ENCODE peak calls at places on chromosomes 6 and 20, in eight cellular contexts. One of them, this sample, is unnamed.

GRCh38 chr6:14502551-14502950 is 385.0 kb downstream of the CD83 start:
- DNase-seq in upper lobe of right lung: no peak
- DNase-seq in CD8-positive, alpha-beta T cell: no peak
- DNase-seq in hepatocyte: no peak
- DNase-seq in activated B cell treated with CpG ODN at 0.5 μM for 24 hours: no peak
- DNase-seq in cardiac muscle cell: peak
- DNase-seq in BJ: no peak
- DNase-seq in choroid plexus epithelial cell: peak
- DNase-seq in this sample: no peak

GRCh38 chr6:8904754-8905153 is 469.4 kb upstream of the SLC35B3 start:
- DNase-seq in upper lobe of right lung: no peak
- DNase-seq in CD8-positive, alpha-beta T cell: no peak
- DNase-seq in hepatocyte: no peak
- DNase-seq in activated B cell treated with CpG ODN at 0.5 μM for 24 hours: no peak
- DNase-seq in cardiac muscle cell: no peak
- DNase-seq in BJ: no peak
- DNase-seq in choroid plexus epithelial cell: no peak
- DNase-seq in this sample: no peak

GRCh38 chr6:168870982-168871381 is 382.7 kb downstream of the THBS2 start:
- DNase-seq in upper lobe of right lung: no peak
- DNase-seq in CD8-positive, alpha-beta T cell: no peak
- DNase-seq in hepatocyte: no peak
- DNase-seq in activated B cell treated with CpG ODN at 0.5 μM for 24 hours: no peak
- DNase-seq in cardiac muscle cell: no peak
- DNase-seq in BJ: no peak
- DNase-seq in choroid plexus epithelial cell: no peak
- DNase-seq in this sample: no peak

GRCh38 chr6:168596316-168596715 is 155.3 kb downstream of the SMOC2 start:
- DNase-seq in upper lobe of right lung: no peak
- DNase-seq in CD8-positive, alpha-beta T cell: no peak
- DNase-seq in hepatocyte: no peak
- DNase-seq in activated B cell treated with CpG ODN at 0.5 μM for 24 hours: no peak
- DNase-seq in cardiac muscle cell: no peak
- DNase-seq in BJ: no peak
- DNase-seq in choroid plexus epithelial cell: no peak
- DNase-seq in this sample: no peak

GRCh38 chr20:34397096-34397495 is 34.0 kb downstream of the ITCH start:
- DNase-seq in upper lobe of right lung: no peak
- DNase-seq in CD8-positive, alpha-beta T cell: no peak
- DNase-seq in hepatocyte: no peak
- DNase-seq in activated B cell treated with CpG ODN at 0.5 μM for 24 hours: no peak
- DNase-seq in cardiac muscle cell: no peak
- DNase-seq in BJ: no peak
- DNase-seq in choroid plexus epithelial cell: no peak
- DNase-seq in this sample: no peak

GRCh38 chr6:31308050-31308844 is 36.4 kb upstream of the HLA-C start:
- DNase-seq in upper lobe of right lung: peak
- DNase-seq in CD8-positive, alpha-beta T cell: peak
- DNase-seq in hepatocyte: peak
- DNase-seq in activated B cell treated with CpG ODN at 0.5 μM for 24 hours: peak
- DNase-seq in cardiac muscle cell: no peak
- DNase-seq in BJ: no peak
- DNase-seq in choroid plexus epithelial cell: no peak
- DNase-seq in this sample: peak

GRCh38 chr20:33433465-33433864 is 10.1 kb downstream of the SNTA1 start:
- DNase-seq in upper lobe of right lung: peak
- DNase-seq in CD8-positive, alpha-beta T cell: no peak
- DNase-seq in hepatocyte: no peak
- DNase-seq in activated B cell treated with CpG ODN at 0.5 μM for 24 hours: no peak
- DNase-seq in cardiac muscle cell: no peak
- DNase-seq in BJ: no peak
- DNase-seq in choroid plexus epithelial cell: no peak
- DNase-seq in this sample: no peak

GRCh38 chr20:43459022-43459942 is 1.6 kb downstream of the SRSF6 start:
- DNase-seq in upper lobe of right lung: no peak
- DNase-seq in CD8-positive, alpha-beta T cell: peak
- DNase-seq in hepatocyte: no peak
- DNase-seq in activated B cell treated with CpG ODN at 0.5 μM for 24 hours: no peak
- DNase-seq in cardiac muscle cell: peak
- DNase-seq in BJ: no peak
- DNase-seq in choroid plexus epithelial cell: peak
- DNase-seq in this sample: no peak

GRCh38 chr20:11080010-11080409 is 406.2 kb upstream of the JAG1 start:
- DNase-seq in upper lobe of right lung: no peak
- DNase-seq in CD8-positive, alpha-beta T cell: no peak
- DNase-seq in hepatocyte: no peak
- DNase-seq in activated B cell treated with CpG ODN at 0.5 μM for 24 hours: no peak
- DNase-seq in cardiac muscle cell: no peak
- DNase-seq in BJ: no peak
- DNase-seq in choroid plexus epithelial cell: peak
- DNase-seq in this sample: no peak

GRCh38 chr20:45857836-45858250 is 429 bp downstream of the ZSWIM3 start:
- DNase-seq in upper lobe of right lung: no peak
- DNase-seq in CD8-positive, alpha-beta T cell: no peak
- DNase-seq in hepatocyte: no peak
- DNase-seq in activated B cell treated with CpG ODN at 0.5 μM for 24 hours: no peak
- DNase-seq in cardiac muscle cell: no peak
- DNase-seq in BJ: no peak
- DNase-seq in choroid plexus epithelial cell: peak
- DNase-seq in this sample: no peak

GRCh38 chr6:72080260-72080941 is 194.1 kb downstream of the RIMS1 start:
- DNase-seq in upper lobe of right lung: no peak
- DNase-seq in CD8-positive, alpha-beta T cell: no peak
- DNase-seq in hepatocyte: no peak
- DNase-seq in activated B cell treated with CpG ODN at 0.5 μM for 24 hours: no peak
- DNase-seq in cardiac muscle cell: peak
- DNase-seq in BJ: no peak
- DNase-seq in choroid plexus epithelial cell: no peak
- DNase-seq in this sample: no peak

GRCh38 chr6:72081880-72082279 is 195.5 kb downstream of the RIMS1 start:
- DNase-seq in upper lobe of right lung: no peak
- DNase-seq in CD8-positive, alpha-beta T cell: no peak
- DNase-seq in hepatocyte: no peak
- DNase-seq in activated B cell treated with CpG ODN at 0.5 μM for 24 hours: no peak
- DNase-seq in cardiac muscle cell: no peak
- DNase-seq in BJ: no peak
- DNase-seq in choroid plexus epithelial cell: no peak
- DNase-seq in this sample: no peak

GRCh38 chr6:72083976-72084375 is 197.6 kb downstream of the RIMS1 start:
- DNase-seq in upper lobe of right lung: no peak
- DNase-seq in CD8-positive, alpha-beta T cell: no peak
- DNase-seq in hepatocyte: no peak
- DNase-seq in activated B cell treated with CpG ODN at 0.5 μM for 24 hours: no peak
- DNase-seq in cardiac muscle cell: no peak
- DNase-seq in BJ: no peak
- DNase-seq in choroid plexus epithelial cell: no peak
- DNase-seq in this sample: no peak

GRCh38 chr6:72084992-72085569 is 198.7 kb downstream of the RIMS1 start:
- DNase-seq in upper lobe of right lung: no peak
- DNase-seq in CD8-positive, alpha-beta T cell: no peak
- DNase-seq in hepatocyte: peak
- DNase-seq in activated B cell treated with CpG ODN at 0.5 μM for 24 hours: no peak
- DNase-seq in cardiac muscle cell: peak
- DNase-seq in BJ: no peak
- DNase-seq in choroid plexus epithelial cell: peak
- DNase-seq in this sample: no peak
- TF ChIP-seq CTCF in upper lobe of right lung: peak
- TF ChIP-seq CTCF in CD8-positive, alpha-beta T cell: no peak
- TF ChIP-seq CTCF in hepatocyte: peak
- TF ChIP-seq CTCF in activated B cell treated with CpG ODN at 0.5 μM for 24 hours: no peak
- TF ChIP-seq CTCF in cardiac muscle cell: peak
- TF ChIP-seq CTCF in BJ: peak
- TF ChIP-seq CTCF in choroid plexus epithelial cell: peak
- TF ChIP-seq CTCF in this sample: peak

DNA sequence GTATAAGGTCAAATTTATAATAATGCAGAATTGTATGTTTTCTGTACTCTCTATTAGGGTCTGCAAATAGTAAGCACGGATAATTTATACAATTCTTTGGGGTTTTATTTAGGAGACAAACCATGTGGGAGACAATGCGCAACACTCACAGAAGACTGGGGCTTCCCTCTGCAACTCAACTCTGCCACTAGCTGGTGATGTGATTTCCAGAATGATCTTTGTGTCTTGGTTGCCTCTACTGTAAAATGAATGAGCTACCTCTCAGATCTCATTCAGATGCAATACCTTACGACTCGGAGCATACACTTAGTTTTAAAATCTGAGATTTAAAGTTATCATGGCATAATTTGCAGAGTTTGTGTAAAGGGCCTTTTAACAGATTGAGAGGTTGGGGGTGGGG is 6.4 kb downstream of the MAN1A1 start:
- DNase-seq in upper lobe of right lung: no peak
- DNase-seq in CD8-positive, alpha-beta T cell: no peak
- DNase-seq in hepatocyte: no peak
- DNase-seq in activated B cell treated with CpG ODN at 0.5 μM for 24 hours: no peak
- DNase-seq in cardiac muscle cell: no peak
- DNase-seq in BJ: no peak
- DNase-seq in choroid plexus epithelial cell: no peak
- DNase-seq in this sample: no peak
- TF ChIP-seq CTCF in upper lobe of right lung: peak
- TF ChIP-seq CTCF in CD8-positive, alpha-beta T cell: no peak
- TF ChIP-seq CTCF in hepatocyte: no peak
- TF ChIP-seq CTCF in activated B cell treated with CpG ODN at 0.5 μM for 24 hours: no peak
- TF ChIP-seq CTCF in cardiac muscle cell: no peak
- TF ChIP-seq CTCF in BJ: no peak
- TF ChIP-seq CTCF in choroid plexus epithelial cell: peak
- TF ChIP-seq CTCF in this sample: no peak

GRCh38 chr6:106568518-106568917 is 60.8 kb downstream of the RTN4IP1 start:
- DNase-seq in upper lobe of right lung: no peak
- DNase-seq in CD8-positive, alpha-beta T cell: no peak
- DNase-seq in hepatocyte: no peak
- DNase-seq in activated B cell treated with CpG ODN at 0.5 μM for 24 hours: no peak
- DNase-seq in cardiac muscle cell: no peak
- DNase-seq in BJ: no peak
- DNase-seq in choroid plexus epithelial cell: no peak
- DNase-seq in this sample: no peak
- TF ChIP-seq CTCF in upper lobe of right lung: no peak
- TF ChIP-seq CTCF in CD8-positive, alpha-beta T cell: no peak
- TF ChIP-seq CTCF in hepatocyte: no peak
- TF ChIP-seq CTCF in activated B cell treated with CpG ODN at 0.5 μM for 24 hours: no peak
- TF ChIP-seq CTCF in cardiac muscle cell: no peak
- TF ChIP-seq CTCF in BJ: no peak
- TF ChIP-seq CTCF in choroid plexus epithelial cell: no peak
- TF ChIP-seq CTCF in this sample: no peak

DNA sequence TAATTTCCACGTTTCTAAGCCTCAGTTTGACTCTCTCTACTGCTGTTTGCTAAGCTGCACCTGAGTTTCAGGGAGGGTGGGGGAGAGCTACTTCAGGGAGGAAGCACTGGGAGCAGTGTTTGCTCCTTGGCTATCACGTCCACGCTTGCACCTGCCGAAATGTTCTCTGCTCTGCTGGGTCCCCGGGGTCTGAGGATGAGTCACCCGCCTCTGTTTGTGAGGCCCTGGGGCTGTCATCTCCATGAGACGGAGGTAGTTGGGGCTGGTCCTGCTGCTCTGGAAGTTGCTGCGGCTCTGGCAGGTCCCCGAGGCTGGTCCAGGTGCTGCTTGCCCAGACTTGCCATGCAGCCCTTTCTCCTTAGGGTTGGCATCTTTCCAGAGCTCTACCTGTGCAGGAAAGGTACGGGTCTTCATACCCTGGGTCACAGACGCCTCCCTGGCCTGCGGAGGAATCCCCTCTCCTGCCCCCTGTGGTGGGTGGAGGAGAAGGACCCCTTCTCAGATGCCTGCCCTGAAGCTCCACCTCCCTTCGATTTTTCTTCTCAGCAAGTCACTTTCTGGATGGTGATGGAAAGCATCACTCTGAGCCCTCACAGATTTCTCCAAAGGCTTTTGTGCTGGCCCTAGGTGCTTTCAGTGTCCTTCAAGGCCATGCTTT is 220.1 kb downstream of the QKI start:
- DNase-seq in upper lobe of right lung: no peak
- DNase-seq in CD8-positive, alpha-beta T cell: no peak
- DNase-seq in hepatocyte: peak
- DNase-seq in activated B cell treated with CpG ODN at 0.5 μM for 24 hours: no peak
- DNase-seq in cardiac muscle cell: no peak
- DNase-seq in BJ: no peak
- DNase-seq in choroid plexus epithelial cell: no peak
- DNase-seq in this sample: no peak
- TF ChIP-seq CTCF in upper lobe of right lung: no peak
- TF ChIP-seq CTCF in CD8-positive, alpha-beta T cell: no peak
- TF ChIP-seq CTCF in hepatocyte: no peak
- TF ChIP-seq CTCF in activated B cell treated with CpG ODN at 0.5 μM for 24 hours: no peak
- TF ChIP-seq CTCF in cardiac muscle cell: no peak
- TF ChIP-seq CTCF in BJ: no peak
- TF ChIP-seq CTCF in choroid plexus epithelial cell: no peak
- TF ChIP-seq CTCF in this sample: peak

DNA sequence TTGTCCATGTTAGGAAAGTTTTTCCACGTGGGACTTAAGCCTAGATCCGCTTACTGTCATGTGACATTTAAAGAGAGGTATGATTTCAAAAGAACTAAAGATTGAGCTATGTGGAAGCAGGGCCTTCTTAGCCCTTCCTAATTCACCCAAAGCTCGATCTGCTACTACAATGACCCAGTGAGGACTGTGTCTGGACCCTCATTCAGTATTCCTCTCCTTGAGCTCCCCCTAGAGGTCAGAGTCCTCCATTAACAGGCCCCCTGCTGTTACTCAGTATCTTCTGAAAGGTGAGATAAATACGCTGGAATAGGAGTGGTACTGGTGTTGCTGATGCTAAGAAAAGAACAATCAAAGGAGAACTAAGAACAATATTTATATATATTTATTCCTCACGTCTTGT is 414.0 kb downstream of the GJA1 start:
- DNase-seq in upper lobe of right lung: no peak
- DNase-seq in CD8-positive, alpha-beta T cell: peak
- DNase-seq in hepatocyte: peak
- DNase-seq in activated B cell treated with CpG ODN at 0.5 μM for 24 hours: no peak
- DNase-seq in cardiac muscle cell: peak
- DNase-seq in BJ: no peak
- DNase-seq in choroid plexus epithelial cell: peak
- DNase-seq in this sample: peak
- TF ChIP-seq CTCF in upper lobe of right lung: peak
- TF ChIP-seq CTCF in CD8-positive, alpha-beta T cell: no peak
- TF ChIP-seq CTCF in hepatocyte: peak
- TF ChIP-seq CTCF in activated B cell treated with CpG ODN at 0.5 μM for 24 hours: no peak
- TF ChIP-seq CTCF in cardiac muscle cell: peak
- TF ChIP-seq CTCF in BJ: peak
- TF ChIP-seq CTCF in choroid plexus epithelial cell: peak
- TF ChIP-seq CTCF in this sample: peak

GRCh38 chr20:13396826-13397225 is 175.8 kb downstream of the ISM1 start:
- DNase-seq in upper lobe of right lung: no peak
- DNase-seq in CD8-positive, alpha-beta T cell: no peak
- DNase-seq in hepatocyte: no peak
- DNase-seq in activated B cell treated with CpG ODN at 0.5 μM for 24 hours: no peak
- DNase-seq in cardiac muscle cell: no peak
- DNase-seq in BJ: no peak
- DNase-seq in choroid plexus epithelial cell: no peak
- DNase-seq in this sample: no peak
- TF ChIP-seq CTCF in upper lobe of right lung: no peak
- TF ChIP-seq CTCF in CD8-positive, alpha-beta T cell: no peak
- TF ChIP-seq CTCF in hepatocyte: no peak
- TF ChIP-seq CTCF in activated B cell treated with CpG ODN at 0.5 μM for 24 hours: no peak
- TF ChIP-seq CTCF in cardiac muscle cell: no peak
- TF ChIP-seq CTCF in BJ: no peak
- TF ChIP-seq CTCF in choroid plexus epithelial cell: no peak
- TF ChIP-seq CTCF in this sample: no peak

This sample was measured in progenitor cell of endocrine pancreas.